ENCODE peak calls at places on chromosomes 13 and 19, in six cellular contexts. J is SK-N-SH, A is mesenchymal stem cell, N is H9, M is HCT116, G is endodermal cell. S is an unnamed sample.
A peak's percentile ranks its signal among the peaks of the same experiment; 100 is the strongest.

GRCh38 chr13:107680115-107680514 is 535.2 kb downstream of the LIG4 start:
- DNase-seq in J (peak; percentile 27), G (no peak), M (no peak), A (no peak), N (no peak), S (no peak)

GRCh38 chr13:44710576-44710975 is 134.4 kb upstream of the TSC22D1 start:
- DNase-seq in N (no peak), G (no peak), M (peak; percentile 73), A (peak; percentile 77), J (no peak), S (no peak)

GRCh38 chr13:35965226-35965927 is 165.8 kb downstream of the DCLK1 start:
- DNase-seq in M (no peak), G (no peak), J (peak; percentile 74), N (no peak), A (no peak), S (no peak)

GRCh38 chr13:35764359-35765015 is 288.0 kb upstream of the MAB21L1 start:
- DNase-seq in N (no peak), G (no peak), A (no peak), J (no peak), M (no peak), S (no peak)

GRCh38 chr13:20525601-20526544 is at the start of gene CRYL1:
- DNase-seq in A (peak; percentile 72), M (no peak), J (peak; percentile 87), N (peak; percentile 45), G (peak; percentile 77), S (peak; percentile 31)

GRCh38 chr13:87042946-87043345 is 628.2 kb upstream of the SLITRK5 start:
- DNase-seq in G (no peak), J (no peak), A (no peak), M (no peak), N (no peak), S (no peak)

GRCh38 chr19:52221831-52222375 is 32.1 kb downstream of the PPP2R1A start:
- DNase-seq in A (no peak), N (no peak), G (no peak), M (no peak), J (no peak), S (no peak)

GRCh38 chr13:97224544-97225324 is 2.6 kb downstream of the MBNL2 start:
- DNase-seq in N (no peak), A (peak; percentile 75), J (no peak), M (no peak), G (no peak), S (peak; percentile 66)

GRCh38 chr19:5434970-5435641 is 20.1 kb upstream of the ZNRF4 start:
- DNase-seq in A (peak; percentile 77), N (no peak), M (peak; percentile 74), G (no peak), J (no peak), S (peak; percentile 42)

GRCh38 chr13:73722120-73722519 is 412.1 kb downstream of the KLF12 start:
- DNase-seq in A (peak; percentile 45), G (no peak), J (peak; percentile 29), N (no peak), M (peak; percentile 51), S (peak; percentile 5)

GRCh38 chr13:45055198-45055901 is 65.0 kb upstream of the GTF2F2 start:
- DNase-seq in M (peak; percentile 70), G (no peak), N (no peak), J (no peak), A (peak; percentile 77), S (no peak)

GRCh38 chr19:45558399-45558878 is 26.2 kb downstream of the OPA3 start:
- DNase-seq in G (peak; percentile 88), N (peak; percentile 82), A (peak; percentile 54), M (peak; percentile 81), J (peak; percentile 66), S (peak; percentile 73)

GRCh38 chr19:40466219-40467006 is at the start of gene SPTBN4:
- DNase-seq in N (peak; percentile 33), G (peak; percentile 58), J (no peak), M (no peak), A (no peak), S (no peak)

GRCh38 chr19:53079313-53079924 is 23.8 kb downstream of the ZNF160 start:
- DNase-seq in J (no peak), A (no peak), N (no peak), M (no peak), G (no peak), S (no peak)

DNA sequence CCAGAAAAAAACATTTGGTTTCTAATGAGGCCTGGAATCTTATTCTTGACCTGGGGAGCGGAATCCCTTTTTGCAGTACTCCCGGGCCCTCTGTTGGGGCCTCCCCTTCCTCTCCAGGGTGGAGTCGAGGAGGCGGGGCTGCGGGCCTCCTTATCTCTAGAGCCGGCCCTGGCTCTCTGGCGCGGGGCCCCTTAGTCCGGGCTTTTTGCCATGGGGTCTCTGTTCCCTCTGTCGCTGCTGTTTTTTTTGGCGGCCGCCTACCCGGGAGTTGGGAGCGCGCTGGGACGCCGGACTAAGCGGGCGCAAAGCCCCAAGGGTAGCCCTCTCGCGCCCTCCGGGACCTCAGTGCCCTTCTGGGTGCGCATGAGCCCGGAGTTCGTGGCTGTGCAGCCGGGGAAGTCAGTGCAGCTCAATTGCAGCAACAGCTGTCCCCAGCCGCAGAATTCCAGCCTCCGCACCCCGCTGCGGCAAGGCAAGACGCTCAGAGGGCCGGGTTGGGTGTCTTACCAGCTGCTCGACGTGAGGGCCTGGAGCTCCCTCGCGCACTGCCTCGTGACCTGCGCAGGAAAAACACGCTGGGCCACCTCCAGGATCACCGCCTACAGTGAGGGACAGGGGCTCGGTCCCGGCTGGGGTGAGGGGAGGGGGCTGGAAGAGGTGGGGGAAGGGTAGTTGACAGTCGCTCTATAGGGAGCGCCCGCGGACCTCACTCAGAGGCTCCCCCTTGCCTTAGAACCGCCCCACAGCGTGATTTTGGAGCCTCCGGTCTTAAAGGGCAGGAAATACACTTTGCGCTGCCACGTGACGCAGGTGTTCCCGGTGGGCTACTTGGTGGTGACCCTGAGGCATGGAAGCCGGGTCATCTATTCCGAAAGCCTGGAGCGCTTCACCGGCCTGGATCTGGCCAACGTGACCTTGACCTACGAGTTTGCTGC is at the start of gene ICAM4:
- DNase-seq in J (peak; percentile 64), G (peak; percentile 83), N (peak; percentile 76), M (no peak), A (peak; percentile 58), S (peak; percentile 63)
- H3K9ac ChIP-seq in J (no peak within 1 kb of the TSS), G (no peak within 1 kb of the TSS), N (no peak within 1 kb of the TSS), M (no peak within 1 kb of the TSS), A (no peak within 1 kb of the TSS), S (peak within 1 kb of the TSS; percentile 18)

GRCh38 chr19:7830823-7831222 is 805 bp downstream of the EVI5L start:
- DNase-seq in G (no peak), A (no peak), M (no peak), N (no peak), J (no peak), S (no peak)

GRCh38 chr19:7831452-7831851 is 1.4 kb downstream of the EVI5L start:
- DNase-seq in J (no peak), N (peak; percentile 79), G (peak; percentile 86), M (peak; percentile 66), A (peak; percentile 68), S (peak; percentile 70)

GRCh38 chr19:7832781-7833180 is 2.8 kb downstream of the EVI5L start:
- DNase-seq in A (no peak), G (no peak), N (no peak), J (no peak), M (no peak), S (no peak)

GRCh38 chr19:7833225-7834156 is 3.5 kb downstream of the EVI5L start:
- DNase-seq in N (no peak), G (no peak), J (no peak), A (no peak), M (peak; percentile 93), S (peak; percentile 29)

DNA sequence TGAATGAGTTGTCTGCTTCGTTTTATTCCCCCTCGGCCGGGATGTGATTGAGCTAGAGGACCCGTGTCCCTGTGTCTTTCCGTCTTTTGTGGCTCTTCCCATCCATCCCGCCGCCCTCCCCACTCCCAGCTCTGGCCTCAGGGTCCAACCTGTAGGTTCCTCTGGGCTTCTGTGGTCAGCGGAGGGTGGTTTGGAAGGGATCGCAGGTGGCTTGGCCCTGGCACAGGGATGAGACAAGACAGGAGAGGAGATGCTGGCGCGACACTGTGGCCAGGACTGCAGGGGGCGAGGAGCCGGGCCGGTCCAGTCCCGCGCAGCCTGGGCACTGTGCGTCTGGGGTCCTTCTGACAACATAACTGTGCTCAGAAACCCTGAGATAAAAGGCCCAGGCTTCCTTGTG is 2.0 kb downstream of the EVI5L start:
- DNase-seq in J (no peak), G (no peak), A (no peak), M (no peak), N (no peak), S (no peak)
- H3K9ac ChIP-seq in J (no peak overlapping the region), G (no peak overlapping the region), A (peak overlapping the region; percentile 61), M (peak overlapping the region; percentile 60), N (no peak overlapping the region), S (no peak overlapping the region)

GRCh38 chr19:38632476-38633213 is 13.7 kb downstream of the EIF3K start:
- DNase-seq in M (no peak), N (no peak), J (no peak), A (no peak), G (peak; percentile 46), S (no peak)

GRCh38 chr19:38639679-38640078 is 7.8 kb upstream of the ACTN4 start:
- DNase-seq in A (no peak), N (no peak), G (peak; percentile 35), M (no peak), J (no peak), S (no peak)

GRCh38 chr19:38634757-38635482 is 12.5 kb upstream of the ACTN4 start:
- DNase-seq in N (peak; percentile 81), M (no peak), J (peak; percentile 87), A (peak; percentile 71), G (peak; percentile 93), S (no peak)

GRCh38 chr19:38638461-38638860 is 9.0 kb upstream of the ACTN4 start:
- DNase-seq in A (no peak), J (no peak), M (no peak), G (peak; percentile 42), N (no peak), S (no peak)

GRCh38 chr19:38635483-38636399 is 11.7 kb upstream of the ACTN4 start:
- DNase-seq in M (no peak), A (no peak), G (peak; percentile 70), N (no peak), J (no peak), S (no peak)
- H3K9ac ChIP-seq in M (peak overlapping the region; percentile 32), A (no peak overlapping the region), G (no peak overlapping the region), N (no peak overlapping the region), J (no peak overlapping the region), S (no peak overlapping the region)

DNA sequence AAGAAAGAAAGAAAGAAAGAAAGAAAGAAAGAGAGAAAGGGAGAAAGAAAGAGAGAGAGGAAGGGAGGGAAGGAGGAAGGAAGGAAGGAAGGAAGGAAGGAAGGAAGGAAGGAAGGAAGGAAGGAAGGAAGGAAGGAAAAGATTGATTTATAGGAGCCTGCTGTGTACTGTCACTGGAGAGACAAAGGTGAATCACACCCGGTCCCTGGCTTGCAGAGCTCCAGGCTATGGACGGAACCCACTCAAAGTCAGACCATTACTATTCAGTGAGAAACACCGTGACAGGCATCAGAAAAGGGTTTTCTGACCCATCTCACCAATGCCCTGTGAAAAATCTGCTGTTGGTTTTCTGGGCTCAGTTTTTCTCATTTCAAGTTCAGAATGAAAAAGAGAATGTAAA is 7.3 kb upstream of the CEACAM6 start:
- DNase-seq in A (no peak), N (no peak), J (no peak), G (no peak), M (no peak), S (no peak)
- H3K9ac ChIP-seq in A (no peak overlapping the region), N (no peak overlapping the region), J (no peak overlapping the region), G (no peak overlapping the region), M (no peak overlapping the region), S (no peak overlapping the region)

GRCh38 chr19:42121666-42122069 is 10.6 kb downstream of the POU2F2 start:
- DNase-seq in J (no peak), M (no peak), A (peak; percentile 84), N (no peak), G (peak; percentile 66), S (no peak)
- H3K9ac ChIP-seq in J (peak overlapping the region; percentile 62), M (no peak overlapping the region), A (peak overlapping the region; percentile 24), N (no peak overlapping the region), G (no peak overlapping the region), S (no peak overlapping the region)